ENCODE peak calls at places on chromosomes 12 and 14, in eight cellular contexts. B, Q, W, V, K, G, E and R are unnamed samples.

GRCh38 chr14:101066826-101067508 is 163.4 kb upstream of the RTL1 start:
- DNase-seq in V (no peak), B (no peak), Q (no peak), E (no peak), G (no peak), K (peak), W (no peak), R (no peak)

GRCh38 chr14:93044116-93044515 is 71.6 kb downstream of the ITPK1 start:
- DNase-seq in W (no peak), G (peak), Q (no peak), V (no peak), E (peak), K (no peak), B (no peak), R (no peak)

GRCh38 chr12:88658009-88658408 is 77.7 kb upstream of the KITLG start:
- DNase-seq in W (peak), Q (no peak), E (no peak), K (no peak), B (peak), V (no peak), G (peak), R (no peak)

GRCh38 chr14:50608302-50608851 is 48.4 kb downstream of the ATL1 start:
- DNase-seq in G (no peak), K (no peak), W (no peak), B (no peak), E (no peak), V (no peak), Q (no peak), R (no peak)

GRCh38 chr12:116982721-116983502 is 72.2 kb downstream of the FBXW8 start:
- DNase-seq in W (no peak), G (no peak), Q (no peak), K (no peak), B (peak), E (no peak), V (no peak), R (no peak)

GRCh38 chr12:105992849-105993740 is 145.7 kb downstream of the NUAK1 start:
- DNase-seq in E (no peak), W (no peak), K (no peak), Q (peak), B (peak), V (no peak), G (no peak), R (peak)

GRCh38 chr12:47397664-47398281 is 308.1 kb downstream of the RPAP3 start:
- DNase-seq in B (peak), E (peak), K (no peak), W (no peak), Q (peak), G (peak), V (peak), R (peak)

GRCh38 chr14:75399819-75400678 is 27.8 kb upstream of the JDP2 start:
- DNase-seq in K (peak), G (peak), Q (no peak), W (peak), E (peak), B (peak), V (no peak), R (no peak)

GRCh38 chr12:113242018-113242418 is 20.8 kb downstream of the TPCN1 start:
- DNase-seq in Q (no peak), K (peak), W (no peak), E (no peak), V (no peak), B (no peak), G (peak), R (no peak)

GRCh38 chr12:107014050-107014449 is 27.1 kb upstream of the MTERF2 start:
- DNase-seq in K (no peak), G (peak), Q (no peak), E (peak), B (no peak), W (no peak), V (peak), R (peak)

GRCh38 chr12:106108187-106108816 is 30.5 kb downstream of the NUAK1 start:
- DNase-seq in B (peak), W (peak), E (no peak), Q (peak), V (no peak), K (no peak), G (no peak), R (peak)

GRCh38 chr14:75566321-75566720 is 12.1 kb upstream of the FLVCR2 start:
- DNase-seq in W (no peak), G (peak), K (no peak), E (no peak), B (no peak), Q (peak), V (no peak), R (no peak)

GRCh38 chr12:233615-233968 is 19.6 kb upstream of the SLC6A12 start:
- DNase-seq in Q (no peak), V (no peak), E (no peak), W (no peak), K (no peak), B (no peak), G (no peak), R (no peak)

GRCh38 chr12:107402041-107403022 is 283.3 kb upstream of the PWP1 start:
- DNase-seq in K (no peak), G (peak), B (peak), E (peak), W (no peak), V (peak), Q (peak), R (peak)

DNA sequence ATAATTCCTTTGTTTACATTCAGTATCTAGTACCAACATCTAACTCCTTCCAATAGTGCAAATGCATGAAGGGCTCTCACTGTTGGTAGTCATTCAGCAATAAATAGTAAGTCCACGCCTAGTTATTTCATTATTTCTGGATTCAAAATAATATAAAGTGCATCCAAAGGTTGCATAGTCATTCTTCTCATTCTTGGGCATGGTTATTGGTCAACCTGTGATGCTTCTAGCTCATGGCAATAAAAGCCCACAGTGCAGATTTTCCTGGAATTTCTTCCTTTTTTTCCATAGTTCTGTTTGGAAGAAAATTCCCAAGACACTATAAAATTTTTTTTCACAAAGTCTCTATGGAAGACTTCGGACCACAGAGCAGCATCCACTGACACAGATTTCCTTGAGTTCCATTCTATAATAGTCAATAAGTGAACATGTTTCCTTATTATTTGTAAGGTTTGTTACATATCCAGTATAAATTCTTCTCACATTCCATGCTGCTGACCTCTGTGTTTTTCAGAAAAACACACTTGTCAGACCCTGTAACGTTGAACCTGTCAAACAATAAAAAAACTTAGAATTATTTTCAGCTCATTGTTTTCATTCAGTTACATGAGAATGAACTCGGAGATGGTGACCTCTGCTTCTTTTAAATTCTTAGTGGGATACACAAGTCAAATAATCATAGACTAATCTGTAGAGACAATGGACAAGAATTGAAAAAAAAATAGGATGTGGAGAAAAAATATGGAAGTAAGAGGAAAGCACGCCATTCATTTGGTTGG is 7.5 kb downstream of the CD69 start:
- DNase-seq in B (no peak), Q (no peak), V (no peak), G (no peak), E (no peak), W (no peak), K (no peak), R (no peak)
- H3K27ac ChIP-seq in B (no peak), Q (no peak), V (no peak), G (no peak), E (no peak), W (no peak), K (no peak), R (no peak)

DNA sequence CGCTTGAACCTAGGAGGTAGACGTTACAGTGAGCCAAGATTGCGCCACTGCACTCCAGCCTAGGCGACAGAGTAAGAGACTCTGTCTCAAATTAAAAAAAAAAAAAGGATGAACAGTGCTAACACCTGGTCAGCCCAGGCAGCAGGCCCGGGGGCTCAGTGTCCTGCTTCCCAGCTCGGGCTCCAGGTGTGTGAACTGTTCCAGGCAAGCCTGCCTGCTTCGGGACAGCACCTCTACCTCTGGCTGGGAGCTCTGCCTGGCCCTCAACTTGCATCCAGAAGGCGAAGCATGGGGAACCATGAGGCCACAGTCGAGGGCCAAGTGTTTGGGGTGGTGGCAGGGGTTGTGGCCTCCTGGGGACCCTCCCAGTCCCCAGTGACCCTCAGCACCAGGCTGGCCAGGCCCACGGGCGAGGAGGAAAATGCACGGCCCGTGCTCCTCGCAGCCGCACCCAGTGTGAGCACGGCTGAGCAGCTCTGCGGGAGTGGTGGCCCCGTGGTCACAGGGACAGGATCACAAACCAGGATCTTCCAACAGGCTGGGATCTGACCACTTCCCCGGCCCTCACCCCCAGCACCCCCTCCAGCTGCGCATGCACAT is 15.5 kb downstream of the CDCA4 start:
- DNase-seq in Q (no peak), W (no peak), B (no peak), G (no peak), K (no peak), V (no peak), E (no peak), R (no peak)
- H3K27ac ChIP-seq in Q (no peak), W (no peak), B (peak), G (no peak), K (no peak), V (no peak), E (no peak), R (no peak)

DNA sequence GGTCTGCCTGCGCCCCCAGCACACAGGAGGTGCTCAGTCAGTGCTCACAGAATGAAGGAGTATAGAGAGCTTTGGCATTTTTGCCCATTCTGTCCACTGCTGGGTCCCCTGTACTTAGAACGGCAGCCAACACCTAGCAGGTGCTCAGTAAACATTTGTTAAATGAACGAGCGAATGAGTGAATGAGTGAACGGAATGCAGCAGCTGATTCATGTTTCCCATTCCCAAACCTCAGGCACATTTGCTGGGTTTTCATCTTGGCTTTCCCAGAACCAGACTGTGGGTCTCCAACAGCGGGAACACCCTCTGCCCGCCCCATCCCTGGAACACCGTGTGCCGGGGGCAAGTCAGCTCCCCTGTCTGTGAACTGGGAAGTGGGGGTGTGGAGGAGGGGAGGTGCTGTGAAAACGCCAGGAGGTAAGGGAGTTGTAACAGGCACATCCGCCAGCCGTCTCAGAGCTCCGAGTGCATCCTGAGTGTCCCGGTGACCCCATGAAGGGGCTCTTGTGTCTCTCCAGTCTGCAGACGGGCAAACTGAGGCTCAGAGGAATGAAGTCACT is 47.3 kb downstream of the SCARB1 start:
- DNase-seq in B (no peak), E (no peak), Q (no peak), K (no peak), W (no peak), G (no peak), V (no peak), R (no peak)
- H3K27ac ChIP-seq in B (no peak), E (no peak), Q (no peak), K (no peak), W (no peak), G (no peak), V (no peak), R (no peak)

DNA sequence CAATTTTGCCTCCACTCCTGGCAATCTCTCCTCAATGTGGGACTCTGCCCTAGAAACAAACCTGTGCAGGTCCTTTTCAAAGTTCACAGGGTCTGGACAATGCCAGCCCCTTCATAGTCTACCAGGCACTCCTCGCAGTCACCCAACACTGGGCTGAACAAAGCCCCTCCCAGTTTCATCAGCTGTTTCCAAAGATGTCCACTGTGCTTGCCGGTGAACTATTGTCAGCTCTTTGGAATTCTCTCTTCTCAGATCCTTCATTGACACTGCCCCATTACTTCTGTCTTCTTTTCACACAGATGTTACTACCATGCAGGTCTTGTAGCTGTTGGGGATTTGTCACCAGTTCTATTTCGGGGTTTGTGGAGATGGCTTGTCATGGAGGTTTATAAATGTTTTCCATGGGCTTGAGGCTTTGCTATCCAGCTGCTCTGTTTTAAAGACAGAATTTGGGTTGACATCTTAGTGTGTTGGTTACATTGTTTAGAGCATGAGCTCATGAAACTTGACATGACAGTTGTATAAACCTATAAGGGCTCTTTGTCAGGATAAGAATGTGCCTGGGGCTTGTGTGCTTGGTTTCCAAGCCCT is 77.3 kb upstream of the DHRS4 start:
- DNase-seq in E (no peak), B (no peak), G (no peak), Q (no peak), K (no peak), V (no peak), W (no peak), R (no peak)
- H3K27ac ChIP-seq in E (no peak), B (no peak), G (no peak), Q (no peak), K (no peak), V (no peak), W (no peak), R (no peak)

DNA sequence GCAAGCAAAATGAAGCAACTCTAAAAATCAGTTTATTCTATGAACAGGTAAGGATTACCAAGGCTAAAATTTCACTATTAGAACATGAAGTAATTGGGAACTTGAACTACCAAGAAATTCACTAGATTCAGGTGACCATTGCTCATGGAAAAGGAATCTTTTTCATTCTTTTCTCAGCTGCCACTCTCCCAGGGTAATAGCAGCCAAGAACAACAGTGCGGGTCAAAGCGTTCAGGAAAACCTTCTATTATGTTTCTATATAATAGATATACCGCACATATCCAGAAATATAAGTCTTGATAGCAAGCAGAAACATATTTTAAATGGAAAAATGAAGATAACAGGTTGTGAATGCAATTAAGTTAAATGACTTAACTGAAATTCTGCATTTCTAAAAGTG is 125.6 kb downstream of the NELL2 start:
- DNase-seq in E (no peak), W (no peak), K (no peak), V (no peak), Q (no peak), B (no peak), G (no peak), R (no peak)
- H3K27ac ChIP-seq in E (no peak), W (no peak), K (no peak), V (no peak), Q (no peak), B (no peak), G (no peak), R (no peak)

DNA sequence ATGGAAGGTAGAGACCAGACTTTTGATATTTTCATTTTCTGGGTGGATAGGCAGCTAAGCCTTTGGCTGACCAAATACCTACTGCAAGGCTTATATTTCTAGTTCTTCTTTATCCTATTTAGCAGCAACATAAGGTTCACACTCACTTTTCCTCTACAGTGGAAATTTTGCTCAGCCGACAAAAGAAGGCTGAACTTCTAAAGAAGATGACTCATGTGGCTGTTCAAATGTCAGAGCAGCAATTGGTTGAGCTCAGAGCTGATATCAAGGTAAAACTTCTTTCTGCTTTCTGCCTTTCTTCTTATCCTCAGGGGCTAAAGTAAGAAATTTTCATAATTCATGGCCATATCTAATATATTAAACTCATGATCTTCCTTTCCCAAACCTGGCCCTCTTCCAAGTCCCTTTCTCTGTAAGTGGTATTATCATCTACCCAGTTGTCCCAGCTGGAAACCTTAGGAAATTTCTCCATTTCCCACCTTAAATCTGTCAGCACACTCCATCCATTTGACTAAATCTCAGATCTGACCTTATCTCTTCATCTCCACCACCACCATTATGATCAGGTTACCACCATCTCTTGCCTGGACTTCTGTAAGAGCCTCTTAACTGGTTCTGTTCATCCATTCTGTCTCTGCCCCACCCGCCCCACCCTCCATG is 19.8 kb upstream of the KCNH3 start:
- DNase-seq in K (no peak), B (peak), G (peak), W (no peak), E (no peak), Q (peak), V (no peak), R (no peak)
- H3K27ac ChIP-seq in K (no peak), B (no peak), G (no peak), W (no peak), E (no peak), Q (no peak), V (no peak), R (no peak)

DNA sequence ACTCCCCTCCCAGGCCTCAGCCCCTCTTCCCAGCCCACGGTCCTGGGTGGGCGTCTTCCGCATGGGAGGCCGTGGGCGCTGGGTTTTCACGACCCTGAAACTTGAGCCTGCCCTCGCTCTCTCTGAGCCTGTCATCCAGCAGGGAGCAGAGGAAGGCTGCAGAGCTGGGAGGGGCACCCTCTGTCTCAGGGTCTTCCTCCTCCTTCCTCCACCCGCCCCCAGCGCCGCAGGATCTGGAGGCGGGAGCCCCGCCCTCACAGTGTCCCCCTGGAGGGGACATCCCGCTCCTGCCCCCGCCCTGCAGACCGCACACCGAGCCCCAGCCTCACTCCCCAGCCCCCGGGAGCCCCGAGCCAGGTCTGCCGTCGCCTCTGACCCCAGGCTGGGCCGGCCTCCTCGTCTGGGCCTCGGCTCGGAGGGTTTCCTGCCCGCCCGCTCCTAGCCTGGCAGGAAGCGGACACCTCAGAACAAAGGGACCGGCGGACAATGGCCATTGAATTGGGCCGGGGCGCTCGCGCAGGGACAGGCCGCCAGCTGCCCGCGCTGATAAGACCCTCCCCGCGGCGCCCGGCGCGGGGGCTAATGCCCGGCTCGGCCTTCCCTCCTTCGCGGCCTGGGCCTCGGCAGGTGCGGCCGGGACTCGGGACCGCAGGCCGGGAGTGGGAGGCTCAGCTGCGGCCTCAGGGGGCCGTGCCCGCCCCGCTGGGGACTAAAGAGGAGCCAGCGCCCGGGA is 15.3 kb upstream of the NUDT14 start:
- DNase-seq in G (no peak), W (peak), B (no peak), K (peak), E (no peak), Q (no peak), V (no peak), R (peak)
- H3K27ac ChIP-seq in G (no peak), W (peak), B (no peak), K (peak), E (no peak), Q (no peak), V (no peak), R (no peak)

DNA sequence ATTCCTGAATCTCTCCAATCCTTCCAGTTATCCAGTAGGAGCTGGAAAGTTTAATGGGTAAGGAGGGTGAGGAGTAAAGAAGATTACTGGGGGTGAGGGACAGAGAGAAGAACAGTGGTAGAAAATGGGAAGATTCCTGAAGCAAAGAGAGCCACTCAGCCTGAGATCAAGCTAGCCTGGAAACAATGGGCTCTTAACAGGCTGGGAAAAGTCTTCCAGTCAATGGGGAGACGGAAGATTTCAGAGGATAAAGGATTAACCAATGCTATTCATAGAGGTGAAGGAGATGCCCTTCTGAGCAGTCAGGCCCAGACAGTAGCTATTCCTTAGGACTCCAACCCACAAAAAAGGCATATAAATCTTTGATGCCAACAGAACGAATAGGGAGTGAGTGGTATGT is 14.8 kb downstream of the GDF11 start:
- DNase-seq in Q (no peak), E (no peak), W (no peak), K (no peak), B (no peak), V (no peak), G (no peak), R (no peak)
- H3K27ac ChIP-seq in Q (no peak), E (no peak), W (no peak), K (no peak), B (peak), V (no peak), G (no peak), R (peak)